ENCODE peak calls at places on chromosomes 2 and 18, in ten cellular contexts. Y is NCI-H1048; L is heart left ventricle; O is MCF 10A; G is prostate gland; P is stimulated activated CD4-positive, alpha-beta T cell treated with anti-CD3 and anti-CD28 coated beads, Interleukin-2, amount 100 ng/mL, for 24 hours; A is Ammon's horn; H is H54; Q is adrenal gland; K is heart right ventricle. U is an unnamed sample.

GRCh38 chr2:1621501-1621900 is 122.8 kb downstream of the PXDN start:
- DNase-seq in Y (no peak), Q (no peak), P (no peak), K (no peak), A (no peak), O (no peak), H (no peak), L (no peak), G (no peak), U (no peak)

GRCh38 chr2:187169108-187169713 is 278.8 kb downstream of the CALCRL start:
- DNase-seq in A (no peak), K (no peak), L (no peak), G (no peak), Y (no peak), H (no peak), O (no peak), Q (no peak), P (no peak), U (no peak)

GRCh38 chr18:9106800-9107574 is 4.5 kb downstream of the NDUFV2 start:
- DNase-seq in H (no peak), A (no peak), Y (no peak), G (no peak), Q (no peak), K (no peak), O (no peak), P (no peak), L (no peak), U (no peak)

GRCh38 chr2:43175187-43175490 is 51.3 kb downstream of the ZFP36L2 start:
- DNase-seq in H (no peak), L (no peak), G (no peak), A (no peak), O (no peak), Y (no peak), K (no peak), P (no peak), Q (no peak), U (no peak)

GRCh38 chr18:10892801-10893595 is 256.4 kb downstream of the PIEZO2 start:
- DNase-seq in Q (no peak), Y (no peak), P (no peak), H (no peak), L (no peak), A (no peak), O (no peak), K (no peak), G (no peak), U (no peak)

GRCh38 chr2:119366161-119366648 is 429 bp downstream of the C2orf76 start:
- DNase-seq in P (no peak), Q (no peak), G (peak), H (peak), O (peak), Y (no peak), L (no peak), K (no peak), A (peak), U (no peak)

GRCh38 chr2:160367887-160368286 is 125.7 kb downstream of the RBMS1 start:
- DNase-seq in O (peak), Y (no peak), L (no peak), H (peak), K (no peak), G (peak), P (no peak), Q (peak), A (peak), U (no peak)

GRCh38 chr2:233795735-233796171 is 17.6 kb downstream of the MROH2A start:
- DNase-seq in A (no peak), Q (no peak), H (no peak), K (no peak), L (no peak), O (no peak), P (no peak), Y (no peak), G (no peak), U (no peak)

GRCh38 chr2:41935806-41936205 is 112.0 kb upstream of the PKDCC start:
- DNase-seq in L (no peak), A (no peak), Q (no peak), K (no peak), Y (no peak), G (no peak), P (no peak), O (no peak), H (no peak), U (no peak)

GRCh38 chr2:65813772-65814171 is 381.4 kb upstream of the SPRED2 start:
- DNase-seq in G (no peak), Y (no peak), P (no peak), L (no peak), A (no peak), O (no peak), Q (no peak), H (no peak), K (no peak), U (no peak)

U was measured in uterus.